ENCODE peak calls at places on chromosome 1, in five cellular contexts. V, U, O, R and X are unnamed samples.

GRCh38 chr1:109509176-109510134 is at the start of gene AMIGO1:
- DNase-seq in V (peak), U (no peak), O (peak), R (peak), X (no peak)

GRCh38 chr1:1435094-1435903 is at the start of gene VWA1:
- DNase-seq in V (peak), U (peak), O (peak), R (peak), X (peak)

GRCh38 chr1:215731699-215732098 is 164.6 kb downstream of the KCTD3 start:
- DNase-seq in V (no peak), U (no peak), O (no peak), R (no peak), X (peak)

GRCh38 chr1:9714257-9714718 is 62.8 kb downstream of the PIK3CD start:
- DNase-seq in V (no peak), U (no peak), O (no peak), R (no peak), X (no peak)

GRCh38 chr1:86396503-86396900 is 379 bp upstream of the ODF2L start:
- DNase-seq in V (no peak), U (no peak), O (no peak), R (no peak), X (no peak)

GRCh38 chr1:2298685-2299673 is 70.9 kb downstream of the SKI start:
- DNase-seq in V (no peak), U (no peak), O (no peak), R (peak), X (no peak)

GRCh38 chr1:179169616-179170467 is 59.6 kb downstream of the ABL2 start:
- DNase-seq in V (no peak), U (no peak), O (no peak), R (peak), X (peak)

GRCh38 chr1:243763806-243764205 is 86.2 kb downstream of the AKT3 start:
- DNase-seq in V (no peak), U (no peak), O (no peak), R (no peak), X (no peak)

GRCh38 chr1:110336300-110337039 is 2.7 kb upstream of the RBM15 start:
- DNase-seq in V (peak), U (no peak), O (no peak), R (no peak), X (no peak)

GRCh38 chr1:182056596-182057366 is 4.7 kb downstream of the ZNF648 start:
- DNase-seq in V (no peak), U (no peak), O (no peak), R (no peak), X (no peak)

GRCh38 chr1:156475568-156476500 is 24.7 kb downstream of the MEF2D start:
- DNase-seq in V (peak), U (peak), O (peak), R (peak), X (peak)

GRCh38 chr1:160584784-160585183 is 5.5 kb upstream of the CD84 start:
- DNase-seq in V (no peak), U (no peak), O (no peak), R (no peak), X (no peak)

GRCh38 chr1:18921506-18922251 is 19.3 kb upstream of the ALDH4A1 start:
- DNase-seq in V (peak), U (no peak), O (no peak), R (no peak), X (no peak)

DNA sequence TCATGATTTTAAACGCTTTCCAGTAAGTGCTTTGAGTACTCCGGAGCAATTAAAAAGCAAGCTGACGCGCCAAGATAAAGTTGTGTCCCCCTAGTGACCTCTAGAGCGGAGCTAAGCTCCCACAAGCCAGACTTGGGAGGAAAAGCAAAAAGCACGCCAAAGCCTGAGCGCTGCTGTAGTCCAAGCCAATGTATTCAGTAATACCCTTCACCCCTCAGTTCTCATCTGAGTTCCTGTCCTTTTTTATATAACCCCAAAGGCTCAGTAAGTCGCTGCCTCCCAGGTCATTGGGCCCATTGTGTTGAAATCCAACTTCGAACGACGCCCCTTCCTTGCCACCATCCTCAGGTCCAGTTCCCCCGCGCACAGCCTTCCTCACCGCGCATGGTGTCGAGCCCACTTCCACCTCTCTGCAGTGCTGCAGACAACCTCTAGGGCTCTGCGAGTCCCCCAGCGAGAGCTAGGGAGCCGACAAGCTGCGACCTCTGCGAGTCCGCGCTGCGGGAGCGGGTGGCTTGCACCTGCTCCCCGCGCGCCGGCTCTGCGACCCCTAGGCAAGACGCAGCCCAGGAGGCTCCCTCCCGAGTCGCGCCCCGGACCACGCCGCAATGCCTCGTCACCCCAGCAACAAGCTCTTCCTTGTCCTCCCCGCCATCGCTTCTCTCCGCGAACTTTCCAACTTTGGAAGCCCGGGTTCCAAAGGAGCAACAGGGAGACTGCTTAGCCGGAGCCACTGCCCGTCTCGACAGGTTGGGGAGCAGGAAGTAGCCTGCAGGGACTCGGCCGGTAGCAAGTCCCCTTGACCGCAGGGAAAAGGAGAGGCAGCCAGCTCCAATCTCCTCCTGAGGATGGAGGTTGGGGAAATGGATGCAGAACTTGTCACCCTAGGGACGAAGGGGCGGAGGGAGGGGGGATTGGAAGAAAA is 3.8 kb upstream of the SLC44A5 start:
- DNase-seq in V (peak), U (no peak), O (peak), R (peak), X (no peak)
- TF ChIP-seq CTCF in V (peak), U (no peak), O (peak), R (peak), X (peak)

DNA sequence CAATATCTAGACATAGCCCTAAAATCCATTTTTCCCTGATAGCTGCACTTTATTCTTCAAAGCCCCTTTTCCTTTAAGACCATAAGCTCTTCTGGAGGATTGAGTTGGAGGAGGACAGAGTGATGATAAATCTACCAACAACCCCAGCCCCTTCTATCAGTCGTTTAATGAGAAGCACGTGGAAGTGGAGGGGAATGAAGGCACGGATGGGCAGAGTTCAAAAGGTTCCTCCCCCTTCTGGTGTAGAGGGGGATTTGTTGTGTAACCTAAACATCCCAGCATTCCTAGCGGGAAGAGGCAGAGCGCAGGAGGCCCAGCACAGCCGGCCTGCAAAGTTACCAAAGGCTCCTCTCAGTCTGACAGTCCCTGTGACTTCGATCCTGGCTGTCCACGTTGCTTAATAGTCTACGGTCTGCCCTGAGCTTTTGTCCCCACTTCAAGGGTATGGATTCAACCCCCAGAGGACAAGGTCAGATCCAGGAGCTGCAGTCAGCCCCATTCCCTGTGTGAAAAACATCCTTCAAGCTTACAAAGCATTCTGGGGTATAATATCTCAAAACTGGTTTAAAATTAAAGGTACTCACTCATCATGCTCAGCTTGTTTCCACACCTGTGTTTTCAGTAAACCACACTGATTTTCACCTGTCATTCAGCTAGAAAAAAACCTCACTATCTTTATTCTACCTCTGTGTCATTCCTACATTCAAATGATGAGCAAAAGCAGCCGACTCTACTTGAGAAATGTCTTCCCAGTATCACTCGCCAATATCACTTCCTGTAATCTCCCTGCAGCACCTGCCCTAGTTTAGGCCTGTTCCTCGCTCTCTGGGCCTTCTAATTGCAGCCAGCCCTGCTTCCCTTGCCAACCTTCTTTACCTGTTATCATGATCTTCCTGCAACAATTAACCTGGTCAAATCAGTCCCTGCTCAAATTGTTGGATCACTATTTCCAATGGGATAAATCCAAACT is 117.9 kb downstream of the PLPP3 start:
- DNase-seq in V (no peak), U (no peak), O (no peak), R (no peak), X (no peak)
- TF ChIP-seq CTCF in V (no peak), U (no peak), O (no peak), R (no peak), X (no peak)

DNA sequence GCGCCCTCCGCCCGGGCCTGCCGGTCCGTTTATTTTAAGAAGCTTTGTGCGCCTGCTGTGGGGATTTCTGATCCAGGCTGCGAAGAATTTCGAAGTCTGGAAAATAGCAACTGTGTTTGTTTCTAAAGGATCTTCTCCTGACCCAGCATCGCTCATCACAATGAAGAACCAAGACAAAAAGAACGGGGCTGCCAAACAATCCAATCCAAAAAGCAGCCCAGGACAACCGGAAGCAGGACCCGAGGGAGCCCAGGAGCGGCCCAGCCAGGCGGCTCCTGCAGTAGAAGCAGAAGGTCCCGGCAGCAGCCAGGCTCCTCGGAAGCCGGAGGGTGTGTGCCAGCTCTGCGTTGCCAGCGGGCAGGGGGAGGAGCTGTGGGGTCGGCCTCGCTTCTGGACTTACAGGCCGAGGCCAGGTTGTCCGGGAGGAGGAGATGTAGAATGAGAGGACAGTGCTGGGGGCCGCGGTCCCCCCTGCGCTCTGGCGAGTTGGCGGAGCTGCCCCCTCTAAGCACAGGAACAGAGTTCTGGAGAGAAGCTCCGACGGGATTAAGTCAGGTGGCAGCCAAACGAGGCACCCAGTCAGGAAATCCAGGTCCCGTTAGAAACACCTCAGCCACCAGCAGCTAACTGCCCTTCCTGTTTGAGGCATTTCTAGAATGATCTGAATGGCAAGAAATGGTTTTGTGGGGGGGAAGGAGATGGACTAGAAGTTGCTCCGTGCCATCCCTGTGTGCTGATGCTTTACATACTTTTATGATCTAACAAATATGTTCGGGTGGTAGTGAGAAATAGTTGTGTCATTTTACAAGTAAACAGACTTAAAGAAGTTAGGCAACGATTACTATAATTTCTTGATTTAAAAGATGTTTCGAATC is 948 bp downstream of the TXLNA start:
- DNase-seq in V (peak), U (peak), O (peak), R (peak), X (no peak)
- TF ChIP-seq CTCF in V (no peak), U (no peak), O (no peak), R (no peak), X (no peak)

GRCh38 chr1:206117151-206117948 is at the start of gene AVPR1B:
- DNase-seq in V (peak), U (no peak), O (peak), R (peak), X (no peak)
- TF ChIP-seq CTCF in V (no peak), U (no peak), O (no peak), R (no peak), X (no peak)

GRCh38 chr1:232307299-232307698 is 322.6 kb downstream of the SIPA1L2 start:
- DNase-seq in V (no peak), U (no peak), O (no peak), R (no peak), X (no peak)

GRCh38 chr1:232303221-232303620 is 326.7 kb downstream of the SIPA1L2 start:
- DNase-seq in V (no peak), U (no peak), O (no peak), R (no peak), X (no peak)

GRCh38 chr1:232308616-232309015 is 321.3 kb downstream of the SIPA1L2 start:
- DNase-seq in V (no peak), U (no peak), O (no peak), R (no peak), X (no peak)

GRCh38 chr1:232305020-232305419 is 324.9 kb downstream of the SIPA1L2 start:
- DNase-seq in V (no peak), U (no peak), O (no peak), R (no peak), X (no peak)

GRCh38 chr1:232306269-232306911 is 323.5 kb downstream of the SIPA1L2 start:
- DNase-seq in V (peak), U (no peak), O (no peak), R (no peak), X (no peak)
- TF ChIP-seq CTCF in V (peak), U (no peak), O (no peak), R (peak), X (no peak)

GRCh38 chr1:155079210-155079486 is 511 bp downstream of the EFNA3 start:
- DNase-seq in V (no peak), U (no peak), O (no peak), R (no peak), X (no peak)
- TF ChIP-seq CTCF in V (no peak), U (no peak), O (no peak), R (no peak), X (no peak)

GRCh38 chr1:6424000-6424565 is 493 bp upstream of the ESPN start:
- DNase-seq in V (no peak), U (no peak), O (no peak), R (no peak), X (no peak)

GRCh38 chr1:6421266-6421665 is 1.5 kb upstream of the HES2 start:
- DNase-seq in V (no peak), U (no peak), O (no peak), R (no peak), X (no peak)

GRCh38 chr1:6424619-6425593 is at the start of gene ESPN:
- DNase-seq in V (no peak), U (no peak), O (no peak), R (no peak), X (no peak)

GRCh38 chr1:6425671-6426070 is 1.1 kb downstream of the ESPN start:
- DNase-seq in V (no peak), U (no peak), O (no peak), R (no peak), X (no peak)

DNA sequence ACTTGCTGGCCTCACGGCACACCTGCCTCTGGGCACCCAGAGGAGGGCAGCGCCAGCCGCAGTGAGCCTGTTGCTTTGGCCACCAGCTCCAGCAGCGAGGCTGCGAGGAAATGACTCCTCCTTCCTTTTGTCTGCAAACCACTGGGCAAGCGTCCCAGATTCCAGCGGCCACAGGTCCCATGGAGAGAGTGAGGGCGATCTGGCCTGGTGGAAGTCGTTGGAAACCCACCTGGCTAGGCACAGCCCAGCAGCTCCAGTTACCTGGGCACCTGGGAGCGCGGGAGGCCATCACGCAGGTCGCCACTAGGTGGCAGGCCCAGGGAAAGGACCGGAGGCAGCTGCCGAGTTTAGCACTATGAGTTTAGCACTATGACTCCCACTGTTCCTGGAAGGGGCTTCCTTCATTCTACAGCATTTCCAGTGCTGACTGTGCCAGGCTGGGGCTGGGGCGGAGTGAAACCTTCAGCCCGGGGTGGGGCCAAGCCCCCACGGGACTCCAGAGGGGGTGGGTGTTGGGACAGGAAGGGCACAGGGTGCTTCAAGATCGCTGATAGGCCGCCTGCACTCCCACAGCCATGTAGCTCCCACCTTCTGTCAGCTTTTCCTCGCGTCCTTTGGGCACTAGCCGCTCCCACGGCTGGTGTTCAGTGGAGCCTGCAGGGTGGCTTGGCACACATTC is 1.1 kb upstream of the ESPN start:
- DNase-seq in V (no peak), U (no peak), O (peak), R (no peak), X (no peak)
- TF ChIP-seq CTCF in V (peak), U (peak), O (peak), R (peak), X (peak)

GRCh38 chr1:207333620-207334019 is 12.1 kb downstream of the CD55 start:
- DNase-seq in V (no peak), U (no peak), O (no peak), R (no peak), X (no peak)

GRCh38 chr1:207336559-207337467 is 15.3 kb downstream of the CD55 start:
- DNase-seq in V (no peak), U (peak), O (no peak), R (peak), X (no peak)

GRCh38 chr1:207335695-207336363 is 14.4 kb downstream of the CD55 start:
- DNase-seq in V (no peak), U (peak), O (no peak), R (peak), X (no peak)
- TF ChIP-seq CTCF in V (no peak), U (no peak), O (no peak), R (no peak), X (no peak)

DNA sequence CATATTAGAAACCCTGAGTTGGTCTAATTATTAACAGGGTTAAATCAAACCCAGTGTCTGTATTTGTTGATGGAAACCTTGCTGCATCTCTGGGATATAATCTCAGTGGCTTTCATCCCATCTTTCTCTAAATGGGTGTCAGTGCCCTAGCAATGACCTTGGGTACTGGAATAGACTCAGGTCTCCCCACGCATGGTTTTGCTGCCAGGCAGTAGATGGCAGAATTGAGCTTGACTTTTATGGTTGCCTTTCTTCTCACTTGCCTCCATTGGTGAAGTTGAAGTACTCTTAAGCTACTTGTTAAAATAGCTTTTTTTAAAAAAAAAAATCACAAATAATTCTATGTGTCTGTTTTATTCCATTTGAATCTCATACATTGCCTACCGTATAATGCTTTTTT is 81.8 kb upstream of the HMCN1 start:
- DNase-seq in V (no peak), U (no peak), O (no peak), R (peak), X (no peak)
- TF ChIP-seq CTCF in V (no peak), U (peak), O (no peak), R (no peak), X (no peak)